ENCODE peak calls at places on chromosomes 2 and 18, in five cellular contexts. H is psoas muscle, E is endodermal cell, K is CD14-positive monocyte, F is lower lobe of right lung. S is an unnamed sample.

GRCh38 chr2:149832256-149832655 is 244.7 kb upstream of the MMADHC start:
- DNase-seq in H (no peak), F (no peak), E (no peak), K (no peak), S (no peak)

GRCh38 chr2:66901344-66901743 is 466.4 kb downstream of the MEIS1 start:
- DNase-seq in F (no peak), E (no peak), K (no peak), H (no peak), S (no peak)

GRCh38 chr2:207881902-207882301 is 112.2 kb upstream of the FZD5 start:
- DNase-seq in H (no peak), F (no peak), K (no peak), E (no peak), S (no peak)

GRCh38 chr2:47690132-47690531 is 92.8 kb upstream of the MSH6 start:
- DNase-seq in H (no peak), K (no peak), F (no peak), E (no peak), S (no peak)

GRCh38 chr2:101089419-101089818 is 61.8 kb downstream of the TBC1D8 start:
- DNase-seq in E (no peak), F (no peak), K (no peak), H (no peak), S (no peak)

GRCh38 chr2:73037947-73038585 is 33.4 kb downstream of the SFXN5 start:
- DNase-seq in H (no peak), F (no peak), E (no peak), K (no peak), S (no peak)

GRCh38 chr2:237818066-237818473 is 19.5 kb downstream of the RBM44 start:
- DNase-seq in K (no peak), F (no peak), H (no peak), E (no peak), S (no peak)

GRCh38 chr2:156466739-156467405 is 30.7 kb downstream of the GPD2 start:
- DNase-seq in F (no peak), K (no peak), H (no peak), E (no peak), S (no peak)

GRCh38 chr18:69217271-69217670 is 183.4 kb upstream of the DOK6 start:
- DNase-seq in F (no peak), E (no peak), H (no peak), K (no peak), S (no peak)

GRCh38 chr2:208057108-208057507 is 31.8 kb upstream of the PLEKHM3 start:
- DNase-seq in E (no peak), H (no peak), K (no peak), F (no peak), S (no peak)

GRCh38 chr2:206558492-206558891 is 83.8 kb upstream of the FAM237A start:
- DNase-seq in K (no peak), H (no peak), E (no peak), F (no peak), S (no peak)

GRCh38 chr18:49026501-49027378 is 76.0 kb upstream of the SMAD7 start:
- DNase-seq in E (peak), H (peak), K (peak), F (no peak), S (peak)

GRCh38 chr2:240393831-240394410 is 41.5 kb upstream of the GPC1 start:
- DNase-seq in E (peak), K (no peak), F (no peak), H (no peak), S (peak)

GRCh38 chr2:3519255-3520190 is at the start of gene ADI1:
- DNase-seq in F (peak), E (peak), K (peak), H (peak), S (peak)

GRCh38 chr18:8799593-8799992 is 94.2 kb downstream of the MTCL1 start:
- DNase-seq in K (no peak), E (no peak), H (no peak), F (no peak), S (no peak)

GRCh38 chr18:11500153-11501122 is 109.0 kb upstream of the SLC35G4 start:
- DNase-seq in E (no peak), F (no peak), H (peak), K (no peak), S (no peak)

GRCh38 chr2:242098445-242099128 is 229.1 kb downstream of the RTP5 start:
- DNase-seq in H (no peak), E (no peak), K (peak), F (no peak), S (no peak)

DNA sequence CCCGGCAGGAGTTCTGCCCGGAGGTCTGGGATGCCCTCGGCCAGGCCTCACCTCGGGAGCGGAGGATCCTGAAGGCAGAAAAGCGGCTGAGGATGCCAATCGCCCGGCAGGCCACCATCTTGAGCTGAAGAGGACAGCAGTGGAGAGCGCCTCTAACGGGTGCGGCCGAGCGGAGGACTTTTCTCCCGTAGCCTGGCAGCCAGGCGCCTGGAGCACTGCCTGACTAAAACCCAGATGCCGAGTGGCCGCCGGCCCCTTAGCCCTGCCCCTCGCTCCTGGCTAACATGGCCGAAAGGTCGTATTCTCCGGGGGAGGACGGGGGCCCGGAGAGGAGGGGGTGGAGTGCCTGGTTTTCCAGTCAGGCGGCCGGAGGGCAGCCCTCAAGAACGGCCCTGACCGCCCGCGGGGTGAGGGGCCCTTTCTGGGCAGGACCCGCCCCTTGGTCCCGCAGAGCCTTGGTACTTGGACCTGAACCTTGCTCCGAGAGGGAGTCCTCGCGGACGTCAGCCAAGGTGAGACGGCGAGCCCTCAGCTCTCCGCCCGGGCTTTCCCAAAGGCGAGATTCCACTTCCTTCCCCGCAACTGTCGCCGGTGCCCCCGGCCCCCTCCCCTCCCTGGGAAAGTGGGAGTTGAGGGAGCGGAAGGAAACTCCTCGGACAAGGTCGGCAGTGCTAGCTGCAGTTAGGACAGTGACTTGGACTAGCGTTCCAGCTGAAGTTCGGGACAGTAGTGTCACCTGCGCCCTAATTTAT is at the start of the genes HADHA and HADHB:
- DNase-seq in K (peak), H (peak), F (peak), E (peak), S (peak)
- TF ChIP-seq CTCF in K (no peak), H (no peak), F (peak), E (peak), S (peak)

DNA sequence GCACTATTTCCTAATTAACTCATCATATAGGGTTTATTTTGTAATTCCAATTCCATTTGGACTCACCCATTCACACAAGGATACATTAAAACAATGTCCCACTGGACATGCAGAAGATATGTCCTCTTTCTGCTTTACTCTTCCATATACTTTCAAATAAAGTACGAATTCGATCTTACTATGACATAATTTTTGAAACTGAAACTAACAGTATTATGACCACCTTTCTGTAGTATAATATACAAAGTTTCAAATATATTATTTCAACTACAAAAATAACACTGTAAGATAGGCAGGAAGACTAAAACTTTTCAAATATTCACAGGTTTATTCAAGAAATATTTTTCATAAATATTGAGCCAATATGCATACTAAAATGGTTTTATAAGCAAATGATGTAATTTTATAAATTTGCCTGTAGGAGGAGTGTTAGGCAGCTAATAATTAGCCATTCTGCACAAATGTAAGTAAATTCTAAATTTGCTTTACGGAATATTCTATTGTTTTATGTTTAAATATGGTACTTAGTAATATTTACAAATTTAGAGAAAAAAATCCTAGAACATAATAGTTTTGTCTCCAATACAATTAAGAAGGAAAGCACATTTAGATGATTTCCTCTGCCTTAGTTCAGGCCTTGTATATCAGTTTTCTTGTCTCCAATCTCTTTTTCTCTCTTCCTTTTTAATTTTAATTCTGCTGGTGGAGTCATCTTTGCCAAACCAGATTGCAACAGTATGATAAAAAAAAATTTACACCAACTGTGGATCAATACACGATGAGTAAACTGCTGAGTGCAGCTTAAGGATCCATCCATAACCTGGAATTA is 85.9 kb downstream of the CERKL start:
- DNase-seq in H (no peak), E (no peak), K (no peak), F (no peak), S (no peak)
- TF ChIP-seq CTCF in H (no peak), E (peak), K (peak), F (peak), S (peak)

DNA sequence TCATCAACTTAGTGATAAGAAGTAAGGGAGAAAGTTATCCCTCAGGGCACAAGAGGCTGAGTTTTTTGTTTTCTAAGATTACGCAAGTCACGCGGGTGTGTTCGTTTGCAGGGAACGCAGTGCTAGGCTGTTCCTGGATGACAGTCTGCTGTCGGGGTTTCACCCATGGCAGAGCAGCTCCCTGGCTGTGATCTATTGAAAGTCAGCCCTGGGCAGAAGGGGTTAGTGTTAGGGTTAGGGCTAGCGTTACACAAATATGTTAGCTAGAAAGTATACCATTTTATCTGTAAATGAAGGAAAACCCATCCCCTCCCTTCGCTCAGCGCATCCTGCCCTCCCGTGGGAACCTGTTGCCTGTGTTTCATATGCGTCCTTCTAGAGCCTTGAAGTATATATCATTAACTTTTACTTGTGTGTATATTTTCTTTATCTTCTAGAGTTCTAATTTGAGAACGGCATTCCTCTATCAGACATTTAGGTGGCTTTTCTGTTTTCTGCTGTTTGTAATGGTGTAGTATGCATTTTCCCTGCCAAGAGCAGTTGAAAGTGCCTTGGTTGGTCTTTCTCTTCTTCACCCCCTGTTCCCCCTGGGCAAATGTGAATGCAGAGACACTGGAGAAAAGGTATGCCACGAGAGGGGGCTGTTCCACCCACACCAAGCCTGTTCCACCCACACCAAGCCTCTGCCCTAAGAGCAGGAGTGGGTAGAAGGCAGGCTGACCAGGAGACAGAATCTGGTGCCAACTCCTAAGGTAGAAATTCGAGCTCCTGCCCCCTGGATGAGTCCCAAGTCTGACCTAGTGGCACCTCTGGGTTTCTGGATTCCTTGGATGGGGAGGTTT is 47.0 kb downstream of the ARMC9 start:
- DNase-seq in K (no peak), E (no peak), H (no peak), F (no peak), S (no peak)
- TF ChIP-seq CTCF in K (no peak), E (no peak), H (no peak), F (no peak), S (peak)

DNA sequence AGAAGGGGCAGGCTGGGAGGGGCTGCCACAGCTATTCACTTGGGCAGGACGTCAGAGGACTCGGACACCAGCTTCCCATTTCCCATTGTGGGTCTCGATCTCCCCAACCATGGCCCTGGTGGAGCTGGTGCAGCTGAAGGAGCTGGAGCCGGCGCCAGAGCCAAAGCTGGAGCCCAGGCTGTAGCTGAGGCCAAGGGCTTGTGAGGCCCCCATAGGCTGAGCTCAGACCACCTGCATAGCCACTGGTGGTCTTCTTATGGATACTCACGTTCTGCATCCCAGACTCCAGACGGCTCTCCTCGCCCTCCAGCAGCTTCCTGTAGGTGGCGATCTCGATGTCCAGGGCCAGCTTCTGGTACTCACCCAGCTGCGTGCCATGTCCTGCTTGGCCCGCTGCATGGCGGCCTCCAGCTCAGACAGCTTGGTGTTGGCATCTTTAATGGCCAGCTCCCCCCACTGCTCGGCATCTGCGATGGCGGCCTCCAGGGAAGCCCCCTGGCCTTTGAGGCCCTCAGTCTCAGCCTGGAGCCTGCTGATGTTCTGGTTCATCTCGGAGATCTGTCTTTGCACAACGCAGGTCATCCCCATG is 6.0 kb upstream of the CDK5R2 start:
- DNase-seq in K (no peak), F (no peak), H (no peak), E (peak), S (no peak)
- TF ChIP-seq CTCF in K (no peak), F (no peak), H (no peak), E (peak), S (no peak)

GRCh38 chr2:173589604-173590277 is 235.1 kb downstream of the CDCA7 start:
- DNase-seq in E (no peak), H (no peak), F (no peak), K (no peak), S (no peak)
- TF ChIP-seq CTCF in E (no peak), H (no peak), F (no peak), K (no peak), S (no peak)

GRCh38 chr2:126935774-126936173 is 37.1 kb downstream of the TEX51 start:
- DNase-seq in E (no peak), F (no peak), K (no peak), H (no peak), S (no peak)
- TF ChIP-seq CTCF in E (no peak), F (no peak), K (no peak), H (no peak), S (no peak)

DNA sequence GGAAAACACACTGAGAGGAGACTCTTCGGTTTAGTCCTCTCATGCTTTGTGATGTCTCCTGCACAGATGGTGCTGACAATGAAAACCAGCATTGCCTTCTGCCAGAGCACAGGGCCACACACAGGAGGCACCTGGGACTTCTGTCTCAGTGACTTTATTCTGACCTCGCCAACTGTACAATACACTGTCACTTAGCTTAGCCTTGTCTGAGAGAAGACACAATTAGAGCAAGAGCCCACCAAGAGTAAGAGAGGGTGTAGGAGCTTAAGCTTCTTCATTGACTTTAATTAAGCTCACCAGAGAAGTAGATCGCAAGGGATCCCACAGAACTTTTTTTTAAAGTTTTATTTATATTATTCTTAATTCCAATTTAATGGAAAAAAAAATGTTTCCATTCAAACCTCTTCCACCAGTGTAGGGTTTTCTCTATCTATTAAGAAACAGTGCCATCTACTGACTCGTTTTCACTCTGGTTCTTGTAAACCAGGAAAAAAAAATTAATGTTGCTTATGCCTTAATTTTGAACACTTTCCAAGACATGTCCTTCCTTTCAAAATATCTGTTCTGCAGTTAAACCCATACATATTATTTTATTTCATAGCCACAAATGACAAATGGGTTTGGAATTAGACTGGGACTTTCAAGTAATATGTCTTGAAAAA is 42.4 kb upstream of the DDX18 start:
- DNase-seq in H (no peak), E (no peak), F (no peak), K (no peak), S (no peak)
- TF ChIP-seq CTCF in H (no peak), E (peak), F (peak), K (no peak), S (peak)

S was measured in chondrocyte.